ENCODE peak calls at places on chromosomes 12 and 14, in seven cellular contexts. B, H, K, V, T, O and F are unnamed samples.

GRCh38 chr14:100476012-100476822 is 111.0 kb downstream of the BEGAIN start:
- DNase-seq in B (no peak), H (peak), K (peak), V (no peak), T (peak), O (peak), F (no peak)

GRCh38 chr14:103711516-103712431 is 3.5 kb downstream of the XRCC3 start:
- DNase-seq in B (peak), H (no peak), K (peak), V (no peak), T (no peak), O (no peak), F (no peak)

GRCh38 chr12:51430196-51430895 is 5.7 kb downstream of the SLC4A8 start:
- DNase-seq in B (no peak), H (no peak), K (peak), V (no peak), T (no peak), O (no peak), F (no peak)

GRCh38 chr14:101454229-101454628 is 107.1 kb upstream of the DIO3 start:
- DNase-seq in B (no peak), H (no peak), K (peak), V (no peak), T (no peak), O (no peak), F (no peak)

GRCh38 chr12:66217342-66217929 is 28.4 kb downstream of the IRAK3 start:
- DNase-seq in B (no peak), H (no peak), K (no peak), V (no peak), T (no peak), O (no peak), F (no peak)

GRCh38 chr14:20415723-20416622 is 2.7 kb upstream of the TEP1 start:
- DNase-seq in B (no peak), H (no peak), K (no peak), V (no peak), T (peak), O (peak), F (no peak)

GRCh38 chr12:107845980-107846659 is 71.6 kb downstream of the ASCL4 start:
- DNase-seq in B (no peak), H (no peak), K (peak), V (no peak), T (no peak), O (peak), F (no peak)

GRCh38 chr12:1503281-1503711 is 91.1 kb downstream of the FBXL14 start:
- DNase-seq in B (peak), H (no peak), K (no peak), V (no peak), T (no peak), O (no peak), F (no peak)

GRCh38 chr12:65501093-65501621 is 222.7 kb downstream of the MSRB3 start:
- DNase-seq in B (peak), H (no peak), K (no peak), V (no peak), T (peak), O (peak), F (no peak)

GRCh38 chr14:76867536-76868452 is 41.6 kb downstream of the LRRC74A start:
- DNase-seq in B (no peak), H (no peak), K (peak), V (peak), T (no peak), O (no peak), F (no peak)

GRCh38 chr14:28057286-28058011 is 709.1 kb upstream of the FOXG1 start:
- DNase-seq in B (no peak), H (no peak), K (no peak), V (no peak), T (peak), O (peak), F (no peak)

GRCh38 chr12:68267892-68268396 is 14.5 kb upstream of the IL22 start:
- DNase-seq in B (no peak), H (peak), K (no peak), V (no peak), T (peak), O (peak), F (no peak)

GRCh38 chr12:53113307-53113706 is 10.0 kb downstream of the SOAT2 start:
- DNase-seq in B (no peak), H (no peak), K (peak), V (no peak), T (no peak), O (no peak), F (peak)

GRCh38 chr14:61350871-61351270 is 29.5 kb downstream of the PRKCH start:
- DNase-seq in B (no peak), H (no peak), K (no peak), V (no peak), T (no peak), O (no peak), F (no peak)

GRCh38 chr14:89869606-89870005 is 84.9 kb downstream of the EFCAB11 start:
- DNase-seq in B (no peak), H (no peak), K (no peak), V (no peak), T (no peak), O (no peak), F (no peak)

GRCh38 chr14:77682158-77682553 is 25.7 kb downstream of the ALKBH1 start:
- DNase-seq in B (no peak), H (no peak), K (no peak), V (no peak), T (peak), O (peak), F (no peak)

GRCh38 chr14:60655898-60656754 is 6.8 kb upstream of the SIX1 start:
- DNase-seq in B (no peak), H (no peak), K (no peak), V (no peak), T (peak), O (no peak), F (no peak)

GRCh38 chr12:1927751-1928351 is 9.4 kb upstream of the CACNA2D4 start:
- DNase-seq in B (peak), H (no peak), K (peak), V (no peak), T (no peak), O (no peak), F (peak)

GRCh38 chr14:103185051-103186027 is 62.1 kb downstream of the TNFAIP2 start:
- DNase-seq in B (peak), H (no peak), K (no peak), V (no peak), T (peak), O (peak), F (no peak)

GRCh38 chr12:28218875-28219274 is 28.6 kb downstream of the CCDC91 start:
- DNase-seq in B (no peak), H (no peak), K (no peak), V (no peak), T (no peak), O (no peak), F (no peak)

GRCh38 chr12:57516617-57517153 is 3.6 kb downstream of the DDIT3 start:
- DNase-seq in B (no peak), H (no peak), K (no peak), V (no peak), T (no peak), O (no peak), F (no peak)

GRCh38 chr12:109638735-109639134 is 65.1 kb downstream of the MVK start:
- DNase-seq in B (no peak), H (no peak), K (no peak), V (no peak), T (no peak), O (no peak), F (no peak)

GRCh38 chr14:104567957-104568225 is 11.7 kb upstream of the C14orf180 start:
- DNase-seq in B (no peak), H (no peak), K (no peak), V (no peak), T (no peak), O (no peak), F (no peak)

GRCh38 chr12:68581926-68582325 is 28.8 kb upstream of the RAP1B start:
- DNase-seq in B (no peak), H (no peak), K (no peak), V (no peak), T (no peak), O (no peak), F (no peak)

GRCh38 chr14:71012888-71013287 is 105.6 kb downstream of the PCNX1 start:
- DNase-seq in B (no peak), H (no peak), K (no peak), V (no peak), T (no peak), O (no peak), F (no peak)

GRCh38 chr12:29537292-29537691 is 39.8 kb upstream of the OVCH1 start:
- DNase-seq in B (no peak), H (peak), K (no peak), V (no peak), T (no peak), O (peak), F (no peak)

GRCh38 chr12:18696971-18697602 is 40.7 kb downstream of the PLCZ1 start:
- DNase-seq in B (no peak), H (no peak), K (no peak), V (no peak), T (peak), O (peak), F (no peak)

GRCh38 chr14:72889366-72889765 is 4.5 kb downstream of the DPF3 start:
- DNase-seq in B (no peak), H (no peak), K (no peak), V (no peak), T (no peak), O (no peak), F (no peak)

GRCh38 chr14:77989441-77989891 is 180.7 kb upstream of the NRXN3 start:
- DNase-seq in B (no peak), H (no peak), K (no peak), V (no peak), T (no peak), O (no peak), F (no peak)

GRCh38 chr12:70648191-70648590 is 11.0 kb upstream of the PTPRB start:
- DNase-seq in B (no peak), H (no peak), K (no peak), V (no peak), T (peak), O (peak), F (no peak)

GRCh38 chr14:24839617-24840203 is 205.7 kb upstream of the GZMB start:
- DNase-seq in B (no peak), H (no peak), K (no peak), V (no peak), T (no peak), O (no peak), F (no peak)

DNA sequence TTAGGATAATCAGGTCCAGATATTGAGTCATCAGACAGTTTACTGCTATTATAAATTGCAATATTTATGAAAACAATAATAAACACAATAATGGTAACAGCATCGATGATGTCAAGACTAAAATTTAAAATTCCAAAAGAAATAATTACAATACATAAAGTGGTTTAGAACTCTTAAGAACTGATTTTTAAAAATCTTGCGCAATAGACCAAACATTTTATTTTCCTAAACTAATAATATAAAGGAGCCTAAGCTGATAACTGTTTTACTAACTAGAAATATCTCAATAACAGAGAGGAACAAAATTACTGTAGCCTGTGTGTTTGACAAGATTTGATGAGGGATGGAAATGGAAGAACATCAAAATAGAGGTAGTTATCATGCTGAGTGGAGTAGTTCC is 93.9 kb upstream of the TRHDE start:
- DNase-seq in B (no peak), H (no peak), K (no peak), V (no peak), T (no peak), O (no peak), F (no peak)
- TF ChIP-seq CTCF in B (no peak), H (no peak), K (no peak), V (no peak), T (no peak), O (no peak), F (no peak)

GRCh38 chr14:79856357-79856756 is 354.9 kb downstream of the DIO2 start:
- DNase-seq in B (no peak), H (no peak), K (no peak), V (no peak), T (no peak), O (peak), F (no peak)

GRCh38 chr14:79855789-79856188 is 355.5 kb downstream of the DIO2 start:
- DNase-seq in B (no peak), H (no peak), K (no peak), V (no peak), T (no peak), O (no peak), F (no peak)

GRCh38 chr14:79862045-79862444 is 349.3 kb downstream of the DIO2 start:
- DNase-seq in B (no peak), H (no peak), K (no peak), V (no peak), T (no peak), O (no peak), F (no peak)

GRCh38 chr14:79861111-79861510 is 350.2 kb downstream of the DIO2 start:
- DNase-seq in B (no peak), H (no peak), K (no peak), V (no peak), T (no peak), O (no peak), F (no peak)
- TF ChIP-seq CTCF in B (no peak), H (no peak), K (no peak), V (no peak), T (no peak), O (peak), F (no peak)

DNA sequence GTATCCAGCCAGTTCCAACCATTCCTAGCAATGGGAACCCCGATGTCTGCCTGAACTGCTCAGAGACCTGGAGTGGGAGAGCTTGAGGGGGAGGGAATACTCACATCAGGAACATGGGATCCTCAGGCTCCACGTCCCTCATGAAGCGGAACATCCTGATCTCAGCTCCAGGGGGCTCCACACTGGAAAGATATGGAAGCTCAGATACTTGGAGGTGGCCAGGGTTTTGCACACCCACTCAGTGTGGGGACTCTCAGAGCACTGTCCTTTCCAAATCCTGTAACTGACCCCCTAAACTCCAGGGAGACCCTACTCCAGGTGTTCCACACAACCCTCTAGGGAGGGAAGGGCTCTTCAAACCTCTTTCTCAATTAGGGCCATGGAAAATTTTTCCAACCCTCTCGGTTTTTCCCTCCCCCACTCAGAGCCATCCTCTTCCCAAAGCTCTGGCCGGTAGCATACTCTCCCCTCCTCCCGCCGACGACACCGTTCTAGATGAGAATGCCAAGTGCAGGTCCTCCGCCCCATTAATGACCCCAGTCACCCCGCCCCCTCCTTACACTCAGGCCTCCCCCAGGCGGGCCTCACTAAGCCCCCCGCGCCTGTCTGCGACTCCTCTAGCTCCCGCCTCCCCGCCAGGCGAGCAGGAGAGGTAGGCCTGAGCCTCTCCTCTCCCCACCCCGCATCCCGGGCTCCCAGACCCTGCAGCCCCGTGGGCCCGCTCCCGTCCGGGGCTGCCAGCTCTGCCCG is 585 bp downstream of the MLF2 start:
- DNase-seq in B (peak), H (no peak), K (no peak), V (no peak), T (peak), O (peak), F (peak)
- TF ChIP-seq CTCF in B (no peak), H (peak), K (no peak), V (no peak), T (peak), O (peak), F (no peak)

DNA sequence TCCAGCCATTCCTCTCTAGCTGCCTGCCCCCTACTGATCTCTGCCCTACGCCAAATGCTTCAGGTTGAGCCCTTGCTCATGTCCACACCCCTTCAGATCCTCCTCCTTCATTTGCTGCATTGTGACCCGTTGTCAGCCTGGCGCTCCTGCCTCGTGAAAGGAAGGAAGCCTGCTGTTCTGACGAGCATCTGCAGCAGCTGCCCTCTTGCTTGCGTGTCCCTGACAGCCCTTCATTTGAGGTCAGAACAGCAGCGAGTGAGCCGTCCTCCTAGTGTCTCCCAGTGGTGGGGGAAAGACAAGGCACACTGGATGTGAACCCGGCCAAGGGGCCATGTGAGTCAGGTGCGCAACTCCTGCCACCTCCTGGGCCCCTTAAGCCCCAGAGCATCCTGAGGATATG is 3.0 kb upstream of the PIANP start:
- DNase-seq in B (no peak), H (no peak), K (no peak), V (no peak), T (no peak), O (no peak), F (no peak)
- TF ChIP-seq CTCF in B (no peak), H (no peak), K (no peak), V (no peak), T (no peak), O (no peak), F (no peak)

GRCh38 chr12:98532687-98533304 is 17.4 kb downstream of the TMPO start:
- DNase-seq in B (no peak), H (no peak), K (no peak), V (no peak), T (peak), O (peak), F (no peak)

GRCh38 chr12:98533723-98534251 is 18.4 kb downstream of the TMPO start:
- DNase-seq in B (no peak), H (peak), K (no peak), V (no peak), T (peak), O (no peak), F (no peak)

GRCh38 chr12:98543701-98544100 is 28.3 kb downstream of the TMPO start:
- DNase-seq in B (no peak), H (no peak), K (no peak), V (no peak), T (no peak), O (peak), F (no peak)

GRCh38 chr12:98538031-98538430 is 22.6 kb downstream of the TMPO start:
- DNase-seq in B (no peak), H (no peak), K (no peak), V (no peak), T (no peak), O (no peak), F (no peak)
- TF ChIP-seq CTCF in B (no peak), H (no peak), K (no peak), V (no peak), T (no peak), O (no peak), F (no peak)

GRCh38 chr14:43539210-43539609 is 967.9 kb downstream of the FSCB start:
- DNase-seq in B (no peak), H (no peak), K (no peak), V (no peak), T (peak), O (peak), F (no peak)
- TF ChIP-seq CTCF in B (no peak), H (no peak), K (no peak), V (no peak), T (peak), O (peak), F (no peak)

GRCh38 chr12:76081909-76082308 is 2.6 kb downstream of the NAP1L1 start:
- DNase-seq in B (no peak), H (no peak), K (no peak), V (no peak), T (no peak), O (no peak), F (no peak)

GRCh38 chr12:76085159-76085868 is 829 bp upstream of the NAP1L1 start:
- DNase-seq in B (no peak), H (no peak), K (no peak), V (no peak), T (peak), O (peak), F (no peak)

GRCh38 chr12:76083246-76083735 is 1.2 kb downstream of the NAP1L1 start:
- DNase-seq in B (no peak), H (no peak), K (no peak), V (no peak), T (no peak), O (no peak), F (no peak)

GRCh38 chr12:76083761-76084276 is 666 bp downstream of the NAP1L1 start:
- DNase-seq in B (peak), H (no peak), K (peak), V (peak), T (peak), O (peak), F (peak)

DNA sequence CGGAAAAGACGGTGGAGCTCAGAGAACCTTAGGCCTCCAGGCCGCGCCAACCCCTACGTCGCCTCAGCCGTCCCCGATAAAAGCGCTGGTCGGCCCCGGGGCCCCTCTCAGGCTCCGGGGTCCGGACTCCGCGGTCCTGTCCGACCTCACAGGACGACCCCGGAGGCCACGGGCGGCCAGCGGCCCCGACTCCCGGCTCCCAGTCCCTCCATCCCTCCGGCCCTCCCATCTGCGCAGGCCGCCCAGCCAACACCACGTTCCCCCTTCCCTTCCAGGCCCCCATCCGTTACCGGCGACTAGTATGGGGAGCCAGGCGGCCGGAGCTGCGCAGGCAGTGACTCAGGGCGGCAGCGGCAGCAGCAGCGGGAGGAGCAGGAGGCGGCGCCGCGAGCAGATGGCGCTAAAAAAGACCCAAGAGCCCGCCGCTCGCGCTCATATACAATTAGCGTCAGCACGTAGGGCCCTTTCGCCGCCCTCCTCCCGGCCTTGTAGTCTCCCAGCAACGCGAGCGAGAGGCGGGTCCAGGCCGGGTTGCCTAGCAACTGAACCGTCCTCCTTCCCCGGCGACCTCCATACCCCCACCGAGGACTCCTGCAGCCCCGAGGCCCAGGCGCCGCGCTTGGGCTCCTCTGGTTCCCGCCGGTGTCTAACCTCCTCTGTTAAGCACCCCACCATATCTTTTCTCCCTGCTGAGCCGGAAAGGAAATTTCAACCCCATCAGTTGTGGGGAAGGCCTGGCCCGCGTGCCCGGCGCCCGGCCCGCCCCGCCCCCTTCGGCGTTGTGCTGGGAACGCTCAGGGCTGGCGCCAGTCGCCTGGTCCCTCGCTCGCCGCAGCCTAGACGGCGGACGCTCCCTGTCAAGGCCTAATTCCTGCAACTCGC is at the start of gene NAP1L1:
- DNase-seq in B (peak), H (peak), K (peak), V (peak), T (peak), O (peak), F (peak)
- TF ChIP-seq CTCF in B (no peak), H (no peak), K (no peak), V (no peak), T (no peak), O (no peak), F (no peak)